ENCODE peak calls at places on chromosomes 5 and 9, in nine cellular contexts. N is progenitor cell of endocrine pancreas; C is upper lobe of right lung; D is uterus; W is HFFc6; G is sigmoid colon; S is GM20000; T is Peyer's patch; F is CD8-positive, alpha-beta T cell. L is an unnamed sample.

GRCh38 chr9:109640232-109641078 is 139.5 kb upstream of the PALM2AKAP2 start:
- DNase-seq in N (peak), C (peak), D (peak), W (no peak), G (peak), S (no peak), T (no peak), F (no peak), L (peak)

GRCh38 chr5:106171708-106172107 is 1499.0 kb downstream of the EFNA5 start:
- DNase-seq in N (no peak), C (no peak), D (no peak), W (no peak), G (no peak), S (no peak), T (no peak), F (no peak), L (no peak)

GRCh38 chr9:76371901-76372300 is 22.3 kb downstream of the RFK start:
- DNase-seq in N (no peak), C (no peak), D (no peak), W (peak), G (no peak), S (no peak), T (no peak), F (no peak), L (no peak)

GRCh38 chr5:94375801-94376200 is 242.6 kb downstream of the KIAA0825 start:
- DNase-seq in N (no peak), C (no peak), D (no peak), W (no peak), G (no peak), S (no peak), T (no peak), F (no peak), L (no peak)

GRCh38 chr9:19689324-19690087 is 99.3 kb downstream of the SLC24A2 start:
- DNase-seq in N (no peak), C (no peak), D (no peak), W (no peak), G (no peak), S (no peak), T (no peak), F (no peak), L (no peak)

GRCh38 chr5:128093368-128093767 is 9.8 kb downstream of the SLC12A2 start:
- DNase-seq in N (no peak), C (no peak), D (no peak), W (no peak), G (no peak), S (no peak), T (no peak), F (no peak), L (no peak)

GRCh38 chr5:136249678-136250266 is 56.8 kb upstream of the SMIM32 start:
- DNase-seq in N (peak), C (peak), D (peak), W (peak), G (no peak), S (peak), T (no peak), F (no peak), L (peak)

GRCh38 chr5:135072357-135073247 is 38.6 kb upstream of the PITX1 start:
- DNase-seq in N (no peak), C (peak), D (no peak), W (no peak), G (no peak), S (no peak), T (no peak), F (no peak), L (no peak)

GRCh38 chr5:103375863-103376591 is 117.5 kb downstream of the MACIR start:
- DNase-seq in N (no peak), C (no peak), D (no peak), W (no peak), G (no peak), S (no peak), T (no peak), F (no peak), L (no peak)

GRCh38 chr5:33964132-33964531 is 20.4 kb downstream of the SLC45A2 start:
- DNase-seq in N (no peak), C (no peak), D (no peak), W (no peak), G (no peak), S (peak), T (no peak), F (no peak), L (no peak)

GRCh38 chr5:7927466-7928375 is 58.8 kb downstream of the MTRR start:
- DNase-seq in N (peak), C (no peak), D (no peak), W (peak), G (no peak), S (peak), T (no peak), F (no peak), L (peak)

GRCh38 chr9:137802021-137802420 is 75.6 kb upstream of the CACNA1B start:
- DNase-seq in N (no peak), C (no peak), D (no peak), W (no peak), G (no peak), S (no peak), T (no peak), F (no peak), L (no peak)

GRCh38 chr5:67817652-67818051 is 397.9 kb upstream of the PIK3R1 start:
- DNase-seq in N (no peak), C (no peak), D (no peak), W (no peak), G (no peak), S (no peak), T (no peak), F (no peak), L (no peak)

DNA sequence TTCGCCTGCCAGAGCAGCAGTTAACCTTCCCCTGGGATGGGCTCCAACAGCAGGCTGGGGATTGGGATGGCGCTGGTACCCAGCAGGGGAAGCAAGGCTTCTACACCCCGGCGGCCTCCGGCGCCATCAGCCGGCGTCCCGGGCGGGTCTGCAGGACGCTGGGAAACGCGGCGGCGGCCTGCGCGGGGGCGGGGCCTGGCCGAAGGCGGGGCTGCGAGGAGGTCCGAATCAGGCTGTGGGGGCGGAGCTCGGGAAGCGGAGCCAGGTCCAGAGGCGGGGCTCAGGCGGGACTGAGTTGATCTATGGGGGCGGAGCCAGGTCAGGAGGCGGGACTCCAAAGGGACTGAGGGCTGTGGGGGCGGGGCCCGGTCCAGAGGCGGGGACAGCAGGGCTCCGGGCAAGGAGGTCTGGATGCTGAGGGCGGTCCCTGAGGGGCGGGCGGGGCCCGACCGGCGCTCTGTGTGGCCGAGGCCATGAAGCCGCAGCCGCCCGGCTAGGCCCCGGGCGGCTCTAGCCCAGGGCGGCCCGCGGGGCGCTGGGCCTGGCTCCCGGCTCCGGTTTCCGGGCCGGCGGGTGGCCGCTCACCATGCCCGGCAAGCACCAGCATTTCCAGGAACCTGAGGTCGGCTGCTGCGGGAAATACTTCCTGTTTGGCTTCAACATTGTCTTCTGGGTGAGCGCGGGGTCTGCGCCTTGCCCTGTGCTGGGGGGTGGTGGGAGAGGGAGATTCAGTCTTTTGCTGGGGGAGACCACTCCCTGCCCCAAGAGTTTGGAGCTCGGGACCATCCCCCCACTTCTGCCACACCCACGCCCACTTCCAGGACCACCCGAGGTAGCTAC is at the start of gene TSPAN17:
- DNase-seq in N (peak), C (peak), D (peak), W (peak), G (peak), S (peak), T (peak), F (peak), L (peak)
- TF ChIP-seq CTCF in N (no peak), C (peak), D (no peak), W (peak), G (no peak), S (peak), T (no peak), F (no peak), L (no peak)

GRCh38 chr9:72960446-72960845 is 7.6 kb upstream of the ALDH1A1 start:
- DNase-seq in N (no peak), C (no peak), D (no peak), W (no peak), G (no peak), S (no peak), T (no peak), F (no peak), L (no peak)
- TF ChIP-seq CTCF in N (no peak), C (peak), D (no peak), W (no peak), G (no peak), S (no peak), T (no peak), F (no peak), L (no peak)

GRCh38 chr5:91188755-91189154 is 194.4 kb downstream of the ARRDC3 start:
- DNase-seq in N (no peak), C (no peak), D (no peak), W (no peak), G (no peak), S (no peak), T (no peak), F (no peak), L (no peak)

GRCh38 chr5:91187032-91187431 is 196.1 kb downstream of the ARRDC3 start:
- DNase-seq in N (no peak), C (no peak), D (no peak), W (no peak), G (no peak), S (no peak), T (no peak), F (no peak), L (no peak)

GRCh38 chr5:91182763-91183162 is 200.4 kb downstream of the ARRDC3 start:
- DNase-seq in N (no peak), C (no peak), D (no peak), W (peak), G (no peak), S (no peak), T (no peak), F (no peak), L (no peak)

GRCh38 chr5:91183743-91184142 is 199.4 kb downstream of the ARRDC3 start:
- DNase-seq in N (no peak), C (no peak), D (no peak), W (no peak), G (no peak), S (no peak), T (no peak), F (no peak), L (no peak)

GRCh38 chr5:91186101-91186500 is 197.0 kb downstream of the ARRDC3 start:
- DNase-seq in N (no peak), C (no peak), D (no peak), W (no peak), G (no peak), S (no peak), T (no peak), F (no peak), L (no peak)
- TF ChIP-seq CTCF in N (no peak), C (no peak), D (no peak), W (no peak), G (no peak), S (no peak), T (no peak), F (no peak), L (no peak)

DNA sequence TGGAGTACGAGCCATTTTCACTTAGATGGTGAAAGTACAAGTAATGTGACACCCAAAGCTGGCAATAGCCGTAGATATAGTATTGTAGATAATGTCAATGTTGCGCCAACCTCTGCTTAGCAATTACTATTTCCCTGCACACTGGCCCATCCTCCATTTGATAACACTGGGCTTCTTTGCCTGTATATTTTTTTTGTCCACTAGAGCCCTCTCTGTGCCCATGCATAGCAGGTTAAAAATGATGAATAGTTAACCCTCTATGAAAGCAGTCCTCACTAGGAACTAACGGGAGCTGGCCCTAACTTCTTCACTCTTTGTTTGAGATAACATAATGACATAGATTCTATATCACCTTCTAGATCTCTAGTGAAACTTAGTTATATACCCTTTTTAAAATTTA is 416.8 kb downstream of the TUSC1 start:
- DNase-seq in N (no peak), C (no peak), D (no peak), W (no peak), G (no peak), S (no peak), T (no peak), F (no peak), L (no peak)
- TF ChIP-seq CTCF in N (no peak), C (no peak), D (no peak), W (no peak), G (no peak), S (no peak), T (no peak), F (no peak), L (peak)

GRCh38 chr5:111063709-111064322 is 7.7 kb upstream of the TSLP start:
- DNase-seq in N (no peak), C (no peak), D (no peak), W (no peak), G (no peak), S (peak), T (no peak), F (no peak), L (no peak)
- TF ChIP-seq CTCF in N (peak), C (peak), D (no peak), W (peak), G (no peak), S (peak), T (peak), F (no peak), L (peak)